ENCODE peak calls at places on chromosomes 5 and 9, in four cellular contexts. Y is CD4-positive, alpha-beta T cell; J is HL-60; B is dorsolateral prefrontal cortex. O is an unnamed sample.

GRCh38 chr9:123358181-123358894 is 2.3 kb downstream of the CRB2 start:
- DNase-seq in Y (no peak), J (no peak), B (peak; percentile 90), O (peak; percentile 78)

GRCh38 chr9:107952773-107953172 is 463.2 kb upstream of the KLF4 start:
- DNase-seq in Y (no peak), J (no peak), B (no peak), O (no peak)

GRCh38 chr5:133882801-133883200 is 85.6 kb downstream of the C5orf15 start:
- DNase-seq in Y (no peak), J (no peak), B (no peak), O (no peak)

GRCh38 chr5:65924366-65925093 is 1.8 kb upstream of the ERBIN start:
- DNase-seq in J (no peak), Y (no peak), B (no peak), O (no peak)

GRCh38 chr5:150064681-150065220 is 21.6 kb downstream of the CSF1R start:
- DNase-seq in Y (no peak), J (no peak), B (no peak), O (no peak)

GRCh38 chr5:43780586-43780985 is 177.6 kb downstream of the NNT start:
- DNase-seq in B (no peak), Y (no peak), J (no peak), O (no peak)

GRCh38 chr9:71518045-71518888 is 250.0 kb downstream of the CEMIP2 start:
- DNase-seq in J (no peak), B (no peak), Y (no peak), O (no peak)

GRCh38 chr5:115379622-115380344 is 83.3 kb upstream of the CCDC112 start:
- DNase-seq in B (no peak), Y (no peak), J (no peak), O (no peak)

GRCh38 chr5:151004499-151004898 is 15.9 kb upstream of the GPX3 start:
- DNase-seq in B (no peak), Y (no peak), J (no peak), O (no peak)

GRCh38 chr5:157086751-157087359 is 22.0 kb downstream of the HAVCR2 start:
- DNase-seq in Y (no peak), B (no peak), J (no peak), O (no peak)

GRCh38 chr9:81083062-81083461 is 606.3 kb downstream of the TLE1 start:
- DNase-seq in J (peak; percentile 14), Y (no peak), B (no peak), O (no peak)

GRCh38 chr9:113416149-113416726 is 5.7 kb downstream of the C9orf43 start:
- DNase-seq in B (no peak), J (no peak), Y (no peak), O (no peak)

GRCh38 chr5:147098233-147098790 is 136.5 kb upstream of the STK32A start:
- DNase-seq in Y (no peak), B (no peak), J (no peak), O (peak; percentile 8)

GRCh38 chr5:170446365-170446764 is 57.2 kb upstream of the KCNMB1 start:
- DNase-seq in J (no peak), B (no peak), Y (no peak), O (no peak)

GRCh38 chr9:117278020-117278419 is 136.8 kb downstream of the ASTN2 start:
- DNase-seq in J (no peak), Y (no peak), B (no peak), O (no peak)

GRCh38 chr9:114431003-114431402 is 43.2 kb upstream of the AKNA start:
- DNase-seq in J (no peak), Y (no peak), B (no peak), O (no peak)

GRCh38 chr5:169861934-169862333 is 118.4 kb downstream of the INSYN2B start:
- DNase-seq in J (no peak), Y (no peak), B (no peak), O (no peak)

GRCh38 chr5:15798006-15798405 is 298.0 kb downstream of the FBXL7 start:
- DNase-seq in J (no peak), B (no peak), Y (no peak), O (no peak)

GRCh38 chr5:74629326-74629725 is 11.2 kb downstream of the ENC1 start:
- DNase-seq in B (no peak), Y (no peak), J (no peak), O (no peak)

GRCh38 chr5:74632947-74633356 is 7.6 kb downstream of the ENC1 start:
- DNase-seq in J (no peak), B (no peak), Y (no peak), O (no peak)

GRCh38 chr5:74630387-74631087 is 10.0 kb downstream of the ENC1 start:
- DNase-seq in B (no peak), J (no peak), Y (peak; percentile 58), O (no peak)

GRCh38 chr5:74633710-74634109 is 6.8 kb downstream of the ENC1 start:
- DNase-seq in Y (no peak), J (no peak), B (no peak), O (no peak)

DNA sequence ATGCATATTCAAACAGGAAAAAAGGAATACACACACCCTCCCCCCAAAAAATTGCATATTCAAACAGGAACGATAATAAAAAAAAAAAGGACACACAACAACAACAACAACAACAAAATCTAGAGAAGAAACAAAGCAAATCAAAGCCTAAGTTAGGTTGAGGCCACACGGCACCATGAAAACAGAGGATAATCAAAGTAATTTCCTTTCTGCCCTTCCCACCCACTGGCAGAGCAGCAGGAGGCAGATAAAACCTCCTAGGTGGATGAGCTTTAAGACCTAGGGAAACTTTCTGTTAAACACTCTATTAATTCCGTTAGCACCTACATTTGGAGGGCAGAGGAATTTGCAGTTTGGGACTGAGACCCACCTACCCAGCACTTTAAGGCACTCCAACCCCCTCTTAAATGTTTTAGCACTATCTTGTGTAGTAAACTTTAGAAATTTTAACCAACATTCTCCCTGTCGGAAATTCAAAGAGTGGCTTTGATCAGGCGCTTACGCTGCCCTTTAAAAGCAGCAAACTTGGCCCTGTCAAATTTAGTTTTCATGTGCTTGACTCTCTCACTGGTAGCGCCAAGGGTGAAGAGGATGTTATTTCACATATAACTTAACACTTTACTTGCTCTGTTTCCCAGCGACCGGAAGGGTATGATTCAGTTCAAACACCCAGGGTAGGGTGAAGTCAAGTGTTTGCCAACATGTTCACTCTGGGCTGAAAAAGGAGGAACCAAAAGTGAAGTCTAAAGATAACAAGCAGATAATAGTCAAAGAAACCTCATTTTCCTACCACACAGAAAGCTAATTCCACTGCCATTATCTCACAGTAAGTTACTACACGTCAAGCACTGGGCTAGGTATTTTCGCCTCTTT is 9.2 kb downstream of the ENC1 start:
- DNase-seq in B (no peak), Y (peak; percentile 38), J (no peak), O (no peak)
- H3K27ac ChIP-seq in B (peak overlapping the region; percentile 14), Y (no peak overlapping the region), J (no peak overlapping the region), O (peak overlapping the region; percentile 67)

GRCh38 chr9:130311019-130311773 is 45.6 kb downstream of the HMCN2 start:
- DNase-seq in B (no peak), Y (no peak), J (no peak), O (no peak)

GRCh38 chr9:130309689-130310455 is 44.3 kb downstream of the HMCN2 start:
- DNase-seq in B (no peak), Y (no peak), J (no peak), O (no peak)

GRCh38 chr9:130310456-130310855 is 44.9 kb downstream of the HMCN2 start:
- DNase-seq in J (no peak), B (no peak), Y (no peak), O (no peak)

GRCh38 chr9:130313103-130313858 is 47.7 kb downstream of the HMCN2 start:
- DNase-seq in J (no peak), B (no peak), Y (no peak), O (no peak)

DNA sequence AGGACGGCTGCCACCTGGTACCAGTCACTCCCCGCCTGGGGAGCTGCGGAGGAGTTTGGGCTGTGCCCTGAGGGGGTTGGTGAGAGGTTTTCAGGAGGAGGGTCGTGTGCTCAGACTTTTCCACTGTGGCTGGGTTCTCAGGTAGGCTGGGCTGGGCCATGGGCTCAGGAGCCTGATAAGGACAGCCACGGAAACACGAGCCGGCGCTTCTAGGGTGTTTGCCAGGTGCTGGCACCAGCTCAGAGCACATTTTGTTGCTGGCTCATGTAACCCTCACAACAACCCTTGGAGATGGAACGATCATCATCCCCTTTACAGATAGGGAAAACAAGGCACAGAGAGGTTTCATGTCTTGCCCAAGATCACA is 46.2 kb downstream of the HMCN2 start:
- DNase-seq in J (no peak), B (no peak), Y (no peak), O (no peak)
- H3K27ac ChIP-seq in J (no peak overlapping the region), B (no peak overlapping the region), Y (no peak overlapping the region), O (no peak overlapping the region)

GRCh38 chr5:172853355-172853975 is 19.4 kb downstream of the ERGIC1 start:
- DNase-seq in Y (no peak), B (no peak), J (no peak), O (no peak)

GRCh38 chr5:172852490-172853354 is 18.7 kb downstream of the ERGIC1 start:
- DNase-seq in B (no peak), Y (no peak), J (no peak), O (no peak)

GRCh38 chr5:172848419-172848818 is 14.4 kb downstream of the ERGIC1 start:
- DNase-seq in Y (no peak), B (no peak), J (no peak), O (no peak)

GRCh38 chr5:172849636-172850453 is 15.8 kb downstream of the ERGIC1 start:
- DNase-seq in Y (no peak), J (no peak), B (no peak), O (no peak)

GRCh38 chr5:172850454-172850797 is 16.4 kb downstream of the ERGIC1 start:
- DNase-seq in Y (no peak), B (no peak), J (no peak), O (no peak)
- H3K27ac ChIP-seq in Y (no peak overlapping the region), B (no peak overlapping the region), J (no peak overlapping the region), O (no peak overlapping the region)

GRCh38 chr5:126525630-126526245 is 69.3 kb downstream of the ALDH7A1 start:
- DNase-seq in B (no peak), J (no peak), Y (no peak), O (no peak)
- H3K27ac ChIP-seq in B (no peak overlapping the region), J (no peak overlapping the region), Y (no peak overlapping the region), O (peak overlapping the region; percentile 88)

GRCh38 chr5:128274441-128274840 is 190.9 kb downstream of the SLC12A2 start:
- DNase-seq in B (no peak), J (no peak), Y (no peak), O (no peak)
- H3K27ac ChIP-seq in B (no peak overlapping the region), J (no peak overlapping the region), Y (no peak overlapping the region), O (no peak overlapping the region)

DNA sequence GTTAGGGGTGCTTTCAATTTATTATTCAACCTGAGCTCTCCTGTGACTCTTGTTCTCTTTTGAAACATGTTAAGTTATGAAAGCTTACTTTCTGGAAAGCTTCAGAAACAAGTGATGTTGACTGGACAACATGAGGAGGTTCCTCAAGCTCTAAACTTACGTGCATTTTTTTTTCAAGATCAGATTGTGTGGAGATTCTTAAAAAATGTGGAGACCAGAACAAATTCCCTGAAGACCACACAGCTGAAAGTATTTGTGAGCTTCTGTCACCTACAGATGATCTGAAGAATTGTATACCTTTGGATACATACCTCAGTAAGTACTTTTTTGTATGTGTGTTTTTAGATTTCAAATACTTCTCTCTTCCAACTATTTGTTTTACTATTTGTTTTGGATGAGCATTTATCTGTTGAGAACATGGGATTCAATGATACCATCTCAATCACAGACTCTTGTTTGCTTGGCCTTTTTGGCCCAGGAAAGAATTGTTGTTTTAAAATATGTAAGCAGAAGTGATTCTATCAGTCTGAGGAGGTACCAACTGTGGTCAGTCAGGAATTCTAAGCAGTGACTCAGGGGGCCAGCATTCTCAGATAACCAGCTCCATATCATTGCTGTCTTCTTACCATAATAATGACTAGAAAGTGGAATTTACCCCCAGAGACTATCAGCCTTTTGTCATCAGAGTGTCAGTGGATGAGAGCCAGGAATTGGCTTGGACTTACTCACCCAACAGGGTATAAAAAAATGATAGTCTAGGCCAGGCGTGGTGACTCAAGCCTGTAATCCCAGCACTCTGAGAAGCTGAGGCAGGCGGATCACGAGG is 34.4 kb upstream of the GLIPR2 start:
- DNase-seq in Y (no peak), B (no peak), J (no peak), O (no peak)
- H3K27ac ChIP-seq in Y (no peak overlapping the region), B (no peak overlapping the region), J (no peak overlapping the region), O (no peak overlapping the region)

GRCh38 chr9:121823451-121824169 is 172.2 kb downstream of the DAB2IP start:
- DNase-seq in J (no peak), B (no peak), Y (no peak), O (no peak)
- H3K27ac ChIP-seq in J (no peak overlapping the region), B (no peak overlapping the region), Y (no peak overlapping the region), O (no peak overlapping the region)

O was measured in caudate nucleus.